ENCODE peak calls at places on chromosomes 6 and 20, in four cellular contexts. G is HCT116, K is K562, S is upper lobe of left lung. F is an unnamed sample.

GRCh38 chr6:37709250-37709931 is 11.7 kb upstream of the MDGA1 start:
- ATAC-seq in G (no peak), K (no peak), S (no peak), F (no peak)

GRCh38 chr6:37503486-37503980 is 3.8 kb upstream of the CCDC167 start:
- ATAC-seq in G (no peak), K (no peak), S (no peak), F (no peak)

GRCh38 chr6:45965007-45965406 is 50.7 kb downstream of the CLIC5 start:
- ATAC-seq in G (no peak), K (no peak), S (no peak), F (no peak)

GRCh38 chr6:170423814-170424633 is 117.5 kb downstream of the FAM120B start:
- ATAC-seq in G (peak; percentile 20), K (peak; percentile 64), S (peak; percentile 48), F (no peak)

GRCh38 chr6:113762611-113763010 is 94.5 kb upstream of the MARCKS start:
- ATAC-seq in G (no peak), K (no peak), S (no peak), F (no peak)

GRCh38 chr6:161254754-161255253 is 19.1 kb downstream of the AGPAT4 start:
- ATAC-seq in G (no peak), K (peak; percentile 95), S (no peak), F (no peak)

GRCh38 chr6:40509716-40510260 is 77.4 kb downstream of the LRFN2 start:
- ATAC-seq in G (no peak), K (no peak), S (peak; percentile 13), F (no peak)

GRCh38 chr20:37511605-37512275 is 9.3 kb upstream of the NNAT start:
- ATAC-seq in G (no peak), K (no peak), S (no peak), F (no peak)

GRCh38 chr6:71510057-71510713 is 221.6 kb downstream of the OGFRL1 start:
- ATAC-seq in G (peak; percentile 57), K (no peak), S (peak; percentile 87), F (peak; percentile 76)

GRCh38 chr20:50551288-50551687 is 41.1 kb downstream of the PTPN1 start:
- ATAC-seq in G (no peak), K (no peak), S (no peak), F (no peak)

GRCh38 chr6:38350882-38351281 is 288.8 kb downstream of the BTBD9 start:
- ATAC-seq in G (no peak), K (no peak), S (peak; percentile 46), F (no peak)

GRCh38 chr20:53662595-53662994 is 69.0 kb upstream of the ZNF217 start:
- ATAC-seq in G (no peak), K (no peak), S (no peak), F (no peak)

GRCh38 chr20:9500121-9500911 is 14.1 kb upstream of the LAMP5 start:
- ATAC-seq in G (no peak), K (no peak), S (no peak), F (no peak)

GRCh38 chr6:30113843-30114242 is 953 bp upstream of the TRIM31 start:
- ATAC-seq in G (no peak), K (no peak), S (no peak), F (no peak)

GRCh38 chr6:157905590-157906337 is 75.9 kb upstream of the SYNJ2 start:
- ATAC-seq in G (peak; percentile 49), K (peak; percentile 29), S (no peak), F (no peak)

GRCh38 chr6:122565708-122566107 is 44.5 kb upstream of the PKIB start:
- ATAC-seq in G (no peak), K (no peak), S (no peak), F (no peak)

GRCh38 chr6:71579902-71580301 is 291.3 kb downstream of the OGFRL1 start:
- ATAC-seq in G (no peak), K (no peak), S (no peak), F (no peak)

GRCh38 chr6:109840796-109841195 is 137.3 kb upstream of the GPR6 start:
- ATAC-seq in G (no peak), K (no peak), S (no peak), F (no peak)

GRCh38 chr6:33714385-33715040 is 3.0 kb upstream of the UQCC2 start:
- ATAC-seq in G (no peak), K (no peak), S (no peak), F (no peak)

GRCh38 chr20:20271277-20271676 is 96.6 kb upstream of the INSM1 start:
- ATAC-seq in G (no peak), K (no peak), S (no peak), F (peak; percentile 46)

GRCh38 chr6:113530769-113531168 is 326.4 kb upstream of the MARCKS start:
- ATAC-seq in G (no peak), K (peak; percentile 73), S (no peak), F (no peak)

GRCh38 chr6:152261179-152261578 is 376.0 kb downstream of the SYNE1 start:
- ATAC-seq in G (no peak), K (no peak), S (no peak), F (peak; percentile 56)

GRCh38 chr6:112357801-112358200 is 10.7 kb downstream of the RFPL4B start:
- ATAC-seq in G (no peak), K (no peak), S (no peak), F (no peak)

GRCh38 chr6:36196049-36196879 is at the start of gene BRPF3:
- ATAC-seq in G (peak; percentile 75), K (peak; percentile 90), S (peak; percentile 89), F (peak; percentile 88)

GRCh38 chr20:50129662-50130345 is 16.9 kb upstream of the UBE2V1 start:
- ATAC-seq in G (peak; percentile 82), K (peak; percentile 99), S (no peak), F (peak; percentile 42)

GRCh38 chr6:137341721-137342195 is 122.6 kb upstream of the IFNGR1 start:
- ATAC-seq in G (no peak), K (no peak), S (peak; percentile 39), F (no peak)

GRCh38 chr6:135213616-135214015 is 32.5 kb downstream of the MYB start:
- ATAC-seq in G (no peak), K (peak; percentile 8), S (no peak), F (no peak)

GRCh38 chr20:45993197-45993951 is 15.3 kb upstream of the MMP9 start:
- ATAC-seq in G (peak; percentile 96), K (peak; percentile 63), S (peak; percentile 87), F (no peak)

GRCh38 chr6:47524136-47524840 is 46.7 kb downstream of the CD2AP start:
- ATAC-seq in G (no peak), K (peak; percentile 19), S (no peak), F (no peak)

GRCh38 chr6:32113386-32114352 is 4.5 kb upstream of the TNXB start:
- ATAC-seq in G (peak; percentile 53), K (peak; percentile 51), S (peak; percentile 81), F (peak; percentile 87)

GRCh38 chr6:24930386-24930785 is 5.4 kb downstream of the RIPOR2 start:
- ATAC-seq in G (no peak), K (no peak), S (no peak), F (no peak)

GRCh38 chr20:44728835-44729342 is 13.7 kb downstream of the CCN5 start:
- ATAC-seq in G (peak; percentile 92), K (no peak), S (peak; percentile 90), F (peak; percentile 81)
- TF ChIP-seq POLR2AphosphoS5 in G (peak; percentile 78), K (no peak), S (peak; percentile 64), F (peak; percentile 23)

GRCh38 chr6:53058388-53058890 is 6.8 kb upstream of the FBXO9 start:
- ATAC-seq in G (no peak), K (no peak), S (no peak), F (no peak)
- TF ChIP-seq POLR2AphosphoS5 in G (no peak), K (no peak), S (no peak), F (no peak)

DNA sequence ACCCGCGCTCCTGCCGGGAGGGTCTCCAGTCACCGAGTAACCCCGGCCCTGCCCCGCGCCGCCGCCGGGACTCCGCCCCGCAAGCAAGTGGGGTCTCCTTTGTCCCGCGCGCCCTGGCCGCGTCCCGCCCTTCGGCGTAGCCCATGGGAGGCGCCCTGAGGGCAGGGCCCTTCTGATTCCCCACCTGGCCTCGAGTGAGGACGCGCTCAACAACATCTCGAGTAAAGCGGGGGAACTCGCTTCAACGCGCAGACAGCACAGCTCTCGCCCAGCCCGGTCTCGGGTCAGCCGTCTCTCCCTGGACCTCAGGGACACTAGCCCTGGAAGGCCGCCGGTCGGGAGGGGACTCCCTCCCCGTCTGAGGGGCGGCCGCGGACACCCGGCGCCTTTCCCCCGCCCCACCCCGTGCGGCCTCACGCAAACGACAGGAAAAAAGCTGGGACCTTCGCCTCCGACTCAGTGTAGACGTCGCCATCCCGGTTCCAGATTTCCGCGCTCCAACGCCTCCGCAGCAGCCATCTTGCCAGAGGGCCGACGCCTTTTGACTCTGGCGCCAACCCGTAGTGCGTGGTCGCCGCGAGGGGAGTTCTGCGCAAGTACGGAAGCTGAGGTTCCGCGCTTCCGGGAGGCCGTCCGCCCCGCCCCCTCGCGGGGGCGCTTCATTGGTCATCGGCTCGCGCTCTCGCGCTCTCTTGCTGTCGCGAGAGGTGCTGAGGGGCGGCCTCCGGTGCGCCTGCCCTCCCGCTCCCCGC is 418 bp upstream of the GID8 start:
- ATAC-seq in G (peak; percentile 90), K (peak; percentile 91), S (peak; percentile 98), F (peak; percentile 95)
- TF ChIP-seq POLR2AphosphoS5 in G (peak; percentile 86), K (peak; percentile 79), S (peak; percentile 97), F (peak; percentile 96)

GRCh38 chr6:66578362-66578761 is 871.3 kb upstream of the EYS start:
- ATAC-seq in G (no peak), K (no peak), S (no peak), F (no peak)
- TF ChIP-seq POLR2AphosphoS5 in G (no peak), K (no peak), S (no peak), F (no peak)

DNA sequence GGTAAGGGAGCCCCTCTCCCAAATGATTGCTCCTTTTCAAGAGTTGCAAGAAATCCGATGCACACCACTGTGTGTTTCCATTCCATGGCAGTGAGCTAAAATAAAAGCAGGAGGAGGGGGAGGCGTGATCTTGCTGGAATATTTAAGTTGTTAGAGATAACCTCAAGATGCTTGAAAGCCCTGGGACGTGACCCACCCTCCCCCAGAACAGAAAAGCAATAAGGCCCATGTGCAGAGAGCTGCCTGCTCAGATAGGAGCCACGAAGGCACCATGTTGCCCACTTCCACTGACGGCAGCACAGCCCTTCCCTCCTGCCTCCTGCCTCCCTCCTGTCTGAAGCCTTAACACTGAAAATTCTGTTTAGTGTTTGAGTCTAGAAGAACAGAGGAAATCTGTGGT is 432.6 kb upstream of the CDH4 start:
- ATAC-seq in G (no peak), K (no peak), S (no peak), F (no peak)
- TF ChIP-seq POLR2AphosphoS5 in G (no peak), K (no peak), S (no peak), F (no peak)